ENCODE peak calls at places on chromosomes 16 and 17, in ten cellular contexts. X is activated naive CD8-positive, alpha-beta T cell treated with anti-CD3 and anti-CD28 coated beads for 36 hours; N is ascending aorta; P is hypothalamus; Z is NCI-H2081; G is lower lobe of right lung; J is occipital lobe; T is NK-92 treated with Interleukin-12 subunit alpha and Interleukin-12 subunit beta, amount 100 ng/mL, for 24 hours; Q is T-helper 1 cell; O is AG09319. M is an unnamed sample.

GRCh38 chr17:66633322-66633965 is 201.5 kb upstream of the CACNG5 start:
- DNase-seq in Z (no peak), O (no peak), G (no peak), Q (no peak), T (peak), N (no peak), P (no peak), X (peak), J (no peak), M (no peak)

GRCh38 chr16:70804153-70804728 is 3.3 kb upstream of the VAC14 start:
- DNase-seq in Z (no peak), G (no peak), T (no peak), O (no peak), P (no peak), Q (no peak), N (no peak), X (no peak), J (no peak), M (no peak)

GRCh38 chr17:50754521-50754920 is 12.8 kb downstream of the ANKRD40CL start:
- DNase-seq in J (no peak), O (no peak), G (no peak), T (no peak), X (no peak), N (no peak), P (no peak), Q (no peak), Z (no peak), M (no peak)

GRCh38 chr17:77110006-77110374 is 30.8 kb upstream of the SEC14L1 start:
- DNase-seq in T (no peak), Q (no peak), G (no peak), J (no peak), X (no peak), P (no peak), N (no peak), O (no peak), Z (no peak), M (no peak)

GRCh38 chr16:85430523-85431381 is 182.4 kb upstream of the GSE1 start:
- DNase-seq in G (peak), J (no peak), Z (no peak), T (no peak), X (no peak), Q (no peak), O (no peak), N (no peak), P (no peak), M (no peak)

GRCh38 chr17:36509272-36509985 is 22.9 kb downstream of the ZNHIT3 start:
- DNase-seq in P (no peak), O (no peak), Z (no peak), J (no peak), N (no peak), X (no peak), G (no peak), T (no peak), Q (no peak), M (no peak)

GRCh38 chr17:59542960-59543635 is 22.3 kb upstream of the DHX40 start:
- DNase-seq in G (no peak), J (no peak), Z (no peak), N (no peak), Q (no peak), P (no peak), O (no peak), T (no peak), X (no peak), M (no peak)

GRCh38 chr17:31313982-31314787 is at the start of gene EVI2B:
- DNase-seq in Q (no peak), G (no peak), T (no peak), O (no peak), J (no peak), N (no peak), P (no peak), X (no peak), Z (no peak), M (no peak)

GRCh38 chr16:21603920-21604319 is 4.5 kb downstream of the METTL9 start:
- DNase-seq in N (no peak), P (no peak), Q (no peak), G (no peak), Z (no peak), T (no peak), X (no peak), J (no peak), O (no peak), M (no peak)

GRCh38 chr16:6961704-6962103 is 370.9 kb upstream of the RBFOX1 start:
- DNase-seq in X (no peak), O (no peak), Z (no peak), Q (no peak), N (no peak), G (no peak), P (no peak), J (no peak), T (no peak), M (no peak)

GRCh38 chr16:8678068-8678927 is 3.9 kb downstream of the ABAT start:
- DNase-seq in Z (no peak), X (no peak), O (no peak), P (no peak), T (no peak), Q (no peak), G (no peak), N (no peak), J (no peak), M (no peak)

GRCh38 chr17:58576679-58577367 is 62.4 kb upstream of the MTMR4 start:
- DNase-seq in J (no peak), Z (no peak), G (no peak), T (no peak), Q (no peak), P (no peak), O (no peak), X (no peak), N (no peak), M (no peak)

GRCh38 chr16:17407321-17407720 is 63.4 kb downstream of the XYLT1 start:
- DNase-seq in J (no peak), N (no peak), O (no peak), T (no peak), P (no peak), Q (no peak), G (no peak), X (no peak), Z (no peak), M (no peak)

GRCh38 chr16:3999890-4000325 is 116.3 kb downstream of the ADCY9 start:
- DNase-seq in N (no peak), G (no peak), X (no peak), O (no peak), Q (no peak), T (no peak), J (no peak), P (no peak), Z (no peak), M (no peak)

GRCh38 chr17:78355701-78356100 is 4.2 kb downstream of the SOCS3 start:
- DNase-seq in T (no peak), P (no peak), O (no peak), N (no peak), Q (no peak), J (no peak), X (no peak), G (no peak), Z (no peak), M (no peak)

GRCh38 chr17:34667656-34668055 is 88.3 kb downstream of the TMEM132E start:
- DNase-seq in O (no peak), G (no peak), J (no peak), P (no peak), Z (no peak), Q (no peak), X (no peak), N (no peak), T (no peak), M (no peak)

GRCh38 chr16:23072084-23072599 is 77.1 kb downstream of the USP31 start:
- DNase-seq in N (peak), O (no peak), Z (no peak), G (peak), X (no peak), T (no peak), Q (no peak), P (peak), J (peak), M (peak)

GRCh38 chr17:42111901-42112551 is 488 bp downstream of the DHX58 start:
- DNase-seq in T (no peak), X (peak), Z (no peak), Q (no peak), N (no peak), O (no peak), P (no peak), J (peak), G (peak), M (peak)

GRCh38 chr17:50883850-50884291 is 17.7 kb upstream of the TOB1 start:
- DNase-seq in X (no peak), Q (no peak), O (no peak), Z (no peak), T (no peak), G (no peak), J (no peak), P (no peak), N (peak), M (no peak)

GRCh38 chr17:50452627-50453300 is 15.9 kb downstream of the CHAD start:
- DNase-seq in G (no peak), P (no peak), O (no peak), Q (no peak), Z (no peak), N (no peak), J (no peak), T (no peak), X (no peak), M (no peak)

GRCh38 chr16:73034374-73034773 is 13.6 kb downstream of the ZFHX3 start:
- DNase-seq in X (no peak), Q (no peak), J (no peak), P (no peak), Z (no peak), N (no peak), T (no peak), O (no peak), G (no peak), M (no peak)

GRCh38 chr17:68981288-68981687 is 26.1 kb upstream of the ABCA8 start:
- DNase-seq in N (peak), P (no peak), G (no peak), J (peak), Q (no peak), O (peak), T (no peak), X (no peak), Z (no peak), M (no peak)

GRCh38 chr16:82641336-82641984 is 14.7 kb downstream of the CDH13 start:
- DNase-seq in T (no peak), N (no peak), Z (peak), P (no peak), Q (no peak), G (no peak), J (no peak), O (no peak), X (no peak), M (no peak)

GRCh38 chr17:40373999-40374398 is 9.5 kb upstream of the GJD3 start:
- DNase-seq in Q (no peak), J (no peak), O (no peak), X (no peak), N (no peak), Z (no peak), G (no peak), T (no peak), P (no peak), M (no peak)